ENCODE peak calls at places on chromosomes 7 and 10, in seven cellular contexts. One of them, this sample, is unnamed.

GRCh38 chr7:105210721-105211205 is 178.0 kb downstream of the SRPK2 start:
- DNase-seq in stimulated activated CD4-positive, alpha-beta T cell treated with anti-CD3 and anti-CD28 coated beads, Interleukin-12 subunit alpha, Interleukin-12 subunit beta, amount 100 ng/mL, for 4 hours: no peak
- DNase-seq in hepatic stellate cell: no peak
- DNase-seq in germinal center: peak
- DNase-seq in activated naive CD4-positive, alpha-beta T cell treated with Interleukin-2 at 50 U/mL for 16 hours: no peak
- DNase-seq in aorta: no peak
- DNase-seq in caudate nucleus: no peak
- DNase-seq in this sample: no peak

GRCh38 chr10:67917683-67918082 is 33.2 kb downstream of the SIRT1 start:
- DNase-seq in caudate nucleus: no peak
- DNase-seq in germinal center: no peak
- DNase-seq in aorta: no peak
- DNase-seq in hepatic stellate cell: no peak
- DNase-seq in activated naive CD4-positive, alpha-beta T cell treated with Interleukin-2 at 50 U/mL for 16 hours: no peak
- DNase-seq in stimulated activated CD4-positive, alpha-beta T cell treated with anti-CD3 and anti-CD28 coated beads, Interleukin-12 subunit alpha, Interleukin-12 subunit beta, amount 100 ng/mL, for 4 hours: no peak
- DNase-seq in this sample: no peak

GRCh38 chr7:129782257-129783096 is 170.3 kb downstream of the UBE2H start:
- DNase-seq in germinal center: no peak
- DNase-seq in aorta: no peak
- DNase-seq in stimulated activated CD4-positive, alpha-beta T cell treated with anti-CD3 and anti-CD28 coated beads, Interleukin-12 subunit alpha, Interleukin-12 subunit beta, amount 100 ng/mL, for 4 hours: no peak
- DNase-seq in activated naive CD4-positive, alpha-beta T cell treated with Interleukin-2 at 50 U/mL for 16 hours: no peak
- DNase-seq in caudate nucleus: no peak
- DNase-seq in hepatic stellate cell: no peak
- DNase-seq in this sample: no peak

GRCh38 chr7:151249034-151249731 is 689 bp upstream of the SMARCD3 start:
- DNase-seq in aorta: peak
- DNase-seq in activated naive CD4-positive, alpha-beta T cell treated with Interleukin-2 at 50 U/mL for 16 hours: peak
- DNase-seq in hepatic stellate cell: peak
- DNase-seq in caudate nucleus: no peak
- DNase-seq in germinal center: no peak
- DNase-seq in stimulated activated CD4-positive, alpha-beta T cell treated with anti-CD3 and anti-CD28 coated beads, Interleukin-12 subunit alpha, Interleukin-12 subunit beta, amount 100 ng/mL, for 4 hours: peak
- DNase-seq in this sample: peak

GRCh38 chr10:90920986-90921643 is at the start of gene ANKRD1:
- DNase-seq in hepatic stellate cell: peak
- DNase-seq in activated naive CD4-positive, alpha-beta T cell treated with Interleukin-2 at 50 U/mL for 16 hours: no peak
- DNase-seq in stimulated activated CD4-positive, alpha-beta T cell treated with anti-CD3 and anti-CD28 coated beads, Interleukin-12 subunit alpha, Interleukin-12 subunit beta, amount 100 ng/mL, for 4 hours: no peak
- DNase-seq in germinal center: no peak
- DNase-seq in aorta: no peak
- DNase-seq in caudate nucleus: no peak
- DNase-seq in this sample: no peak

GRCh38 chr7:22435720-22436119 is 64.3 kb downstream of the STEAP1B start:
- DNase-seq in aorta: no peak
- DNase-seq in caudate nucleus: no peak
- DNase-seq in hepatic stellate cell: no peak
- DNase-seq in germinal center: no peak
- DNase-seq in stimulated activated CD4-positive, alpha-beta T cell treated with anti-CD3 and anti-CD28 coated beads, Interleukin-12 subunit alpha, Interleukin-12 subunit beta, amount 100 ng/mL, for 4 hours: no peak
- DNase-seq in activated naive CD4-positive, alpha-beta T cell treated with Interleukin-2 at 50 U/mL for 16 hours: no peak
- DNase-seq in this sample: no peak

GRCh38 chr7:112120818-112121217 is 85.4 kb downstream of the DOCK4 start:
- DNase-seq in aorta: no peak
- DNase-seq in hepatic stellate cell: no peak
- DNase-seq in stimulated activated CD4-positive, alpha-beta T cell treated with anti-CD3 and anti-CD28 coated beads, Interleukin-12 subunit alpha, Interleukin-12 subunit beta, amount 100 ng/mL, for 4 hours: no peak
- DNase-seq in germinal center: no peak
- DNase-seq in caudate nucleus: no peak
- DNase-seq in activated naive CD4-positive, alpha-beta T cell treated with Interleukin-2 at 50 U/mL for 16 hours: no peak
- DNase-seq in this sample: no peak

GRCh38 chr10:5023126-5023701 is 19.6 kb upstream of the AKR1C2 start:
- DNase-seq in germinal center: no peak
- DNase-seq in stimulated activated CD4-positive, alpha-beta T cell treated with anti-CD3 and anti-CD28 coated beads, Interleukin-12 subunit alpha, Interleukin-12 subunit beta, amount 100 ng/mL, for 4 hours: no peak
- DNase-seq in activated naive CD4-positive, alpha-beta T cell treated with Interleukin-2 at 50 U/mL for 16 hours: no peak
- DNase-seq in aorta: no peak
- DNase-seq in caudate nucleus: no peak
- DNase-seq in hepatic stellate cell: no peak
- DNase-seq in this sample: no peak